ENCODE peak calls at places on chromosomes 4 and X, in seven cellular contexts. V is NT2/D1, I is PC-9, Y is DND-41, H is IMR-90, C is right cardiac atrium, Z is GM23338. U is an unnamed sample. For H3K4me1, the result is how much of the 10 kb centered on the place peaks cover.

GRCh38 chrX:41442824-41443560 is 4.2 kb upstream of the NYX start:
- DNase-seq in V (no peak), I (no peak), C (peak), Z (peak), H (no peak), Y (no peak), U (no peak)

GRCh38 chrX:18210470-18210869 is 10.2 kb downstream of the BEND2 start:
- DNase-seq in Y (no peak), H (peak), V (no peak), Z (peak), I (no peak), C (no peak), U (no peak)

GRCh38 chr4:81255524-81255923 is 40.5 kb upstream of the PRKG2 start:
- DNase-seq in C (no peak), I (no peak), Y (no peak), V (no peak), H (peak), Z (no peak), U (no peak)

GRCh38 chr4:14096406-14096965 is 469.0 kb upstream of the BOD1L1 start:
- DNase-seq in I (no peak), H (peak), Z (no peak), V (no peak), C (no peak), Y (no peak), U (no peak)

GRCh38 chr4:143407475-143407874 is 70.8 kb downstream of the GAB1 start:
- DNase-seq in Y (no peak), H (no peak), Z (no peak), C (no peak), I (no peak), V (no peak), U (no peak)

GRCh38 chr4:74659576-74660411 is 134.5 kb downstream of the BTC start:
- DNase-seq in H (peak), V (no peak), Y (no peak), Z (no peak), C (no peak), I (peak), U (peak)

GRCh38 chr4:22574880-22575279 is 59.0 kb upstream of the ADGRA3 start:
- DNase-seq in I (no peak), Y (no peak), C (no peak), V (no peak), H (no peak), Z (no peak), U (no peak)

GRCh38 chrX:133448512-133449076 is 33.3 kb upstream of the GPC4 start:
- DNase-seq in I (no peak), Y (no peak), V (no peak), C (no peak), H (no peak), Z (peak), U (no peak)

GRCh38 chrX:40105791-40106676 is 8.3 kb upstream of the BCOR start:
- DNase-seq in Y (peak), H (no peak), I (no peak), C (peak), Z (peak), V (no peak), U (no peak)

GRCh38 chrX:17298564-17298963 is 76.4 kb upstream of the NHS start:
- DNase-seq in Z (no peak), V (no peak), H (no peak), Y (no peak), I (no peak), C (no peak), U (no peak)

GRCh38 chr4:157768419-157768818 is 404.4 kb downstream of the GASK1B start:
- DNase-seq in H (no peak), Y (no peak), Z (no peak), I (no peak), C (no peak), V (no peak), U (no peak)

GRCh38 chr4:183344523-183345255 is 22.5 kb upstream of the CLDN24 start:
- DNase-seq in I (no peak), V (no peak), Y (no peak), H (no peak), Z (no peak), C (no peak), U (no peak)

GRCh38 chr4:87863486-87863885 is 30.7 kb downstream of the MEPE start:
- DNase-seq in Z (peak), Y (no peak), C (no peak), H (no peak), I (no peak), V (no peak), U (no peak)
- H3K4me1 ChIP-seq in Z (under half), Y (under half), C (under half), H (under half), I (under half), V (under half), U (under half)

DNA sequence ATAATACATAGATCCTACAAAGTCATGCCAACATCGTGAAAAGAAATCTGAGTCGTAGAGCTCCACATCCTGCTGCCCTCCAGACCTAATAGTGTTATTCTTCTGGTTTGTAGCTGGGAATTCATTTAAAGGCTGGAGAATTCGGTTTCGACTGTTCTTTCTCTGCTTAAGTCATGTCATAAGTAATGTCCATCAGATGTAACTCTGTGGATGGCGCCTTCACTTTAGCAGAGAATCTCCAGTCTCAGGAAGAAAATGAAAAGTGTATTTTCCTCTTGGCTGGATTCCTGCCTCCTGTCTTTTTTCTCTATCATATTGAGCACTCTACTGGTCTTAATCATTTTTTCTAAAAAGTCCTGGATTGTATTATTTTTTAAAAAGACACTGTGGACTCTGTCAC is 117.0 kb downstream of the PALLD start:
- DNase-seq in Z (no peak), V (no peak), Y (no peak), H (no peak), C (no peak), I (no peak), U (no peak)
- H3K4me1 ChIP-seq in Z (under half), V (under half), Y (under half), H (under half), C (under half), I (under half), U (under half)

GRCh38 chr4:147736458-147736857 is 4.6 kb downstream of the ARHGAP10 start:
- DNase-seq in Z (peak), I (peak), Y (no peak), H (peak), V (no peak), C (no peak), U (no peak)
- H3K4me1 ChIP-seq in Z (under half), I (under half), Y (under half), H (under half), V (under half), C (under half), U (under half)

GRCh38 chr4:15784959-15785634 is 7.0 kb downstream of the CD38 start:
- DNase-seq in Z (no peak), I (no peak), Y (no peak), V (no peak), C (no peak), H (no peak), U (no peak)
- H3K4me1 ChIP-seq in Z (under half), I (under half), Y (half or more), V (under half), C (under half), H (under half), U (under half)

GRCh38 chr4:41571422-41571821 is 33.5 kb downstream of the LIMCH1 start:
- DNase-seq in H (no peak), Y (no peak), C (no peak), Z (no peak), V (no peak), I (no peak), U (no peak)
- H3K4me1 ChIP-seq in H (under half), Y (under half), C (under half), Z (under half), V (under half), I (under half), U (under half)

DNA sequence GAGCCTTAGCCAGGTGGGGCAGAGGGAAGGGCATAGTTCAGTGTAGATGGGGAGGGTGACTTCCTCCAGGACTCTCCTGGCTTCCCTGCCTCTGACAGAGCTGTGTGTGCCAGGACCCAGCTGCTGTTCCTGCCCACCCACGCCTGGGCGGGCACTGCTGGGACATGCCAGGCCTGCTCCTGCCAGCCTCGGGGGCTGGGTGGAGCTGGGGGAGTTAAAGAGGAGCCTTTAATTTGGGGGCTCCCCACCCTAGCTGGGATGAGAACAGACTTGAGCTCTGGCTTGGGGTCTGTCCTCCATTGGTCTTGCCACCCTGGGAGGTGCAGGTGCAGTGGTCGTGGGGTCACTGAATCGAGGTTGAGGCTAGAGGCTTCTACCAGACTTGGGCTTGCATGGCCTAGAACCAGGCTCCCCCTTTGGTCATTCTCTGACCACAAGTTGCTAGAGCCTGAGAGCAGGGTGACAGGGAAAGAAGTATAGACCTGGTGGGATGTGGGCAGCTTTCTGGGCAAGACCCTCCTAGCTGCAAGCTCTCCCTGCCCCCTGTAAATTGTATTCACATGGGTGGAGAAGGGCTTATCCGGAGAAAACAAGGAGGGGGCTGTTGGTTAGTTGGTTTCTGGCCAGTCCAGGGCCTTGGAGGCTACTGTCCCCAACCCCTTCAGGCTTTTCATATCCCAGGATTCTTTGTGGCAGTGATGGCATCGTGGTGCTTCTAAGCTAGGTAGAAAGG is 5.7 kb downstream of the EFNB1 start:
- DNase-seq in H (no peak), C (no peak), V (no peak), Y (no peak), Z (no peak), I (no peak), U (no peak)
- H3K4me1 ChIP-seq in H (under half), C (under half), V (under half), Y (under half), Z (under half), I (under half), U (under half)

GRCh38 chr4:98573791-98574190 is 84.6 kb downstream of the TSPAN5 start:
- DNase-seq in Z (no peak), V (no peak), C (no peak), I (peak), H (no peak), Y (no peak), U (no peak)

GRCh38 chr4:98571161-98571786 is 87.1 kb downstream of the TSPAN5 start:
- DNase-seq in C (no peak), H (no peak), Y (no peak), I (no peak), Z (no peak), V (no peak), U (no peak)

GRCh38 chr4:98574816-98575215 is 83.6 kb downstream of the TSPAN5 start:
- DNase-seq in Z (no peak), H (no peak), Y (no peak), C (no peak), I (no peak), V (no peak), U (no peak)

GRCh38 chr4:98570160-98570797 is 88.1 kb downstream of the TSPAN5 start:
- DNase-seq in I (no peak), V (no peak), H (no peak), Z (no peak), Y (no peak), C (no peak), U (no peak)

GRCh38 chr4:98572697-98573096 is 85.7 kb downstream of the TSPAN5 start:
- DNase-seq in Z (no peak), H (no peak), I (peak), C (no peak), V (no peak), Y (no peak), U (no peak)
- H3K4me1 ChIP-seq in Z (under half), H (under half), I (under half), C (under half), V (under half), Y (under half), U (under half)

GRCh38 chr4:33941854-33942253 is 2302.5 kb downstream of the ARAP2 start:
- DNase-seq in Z (no peak), I (no peak), V (no peak), H (no peak), Y (no peak), C (no peak), U (no peak)
- H3K4me1 ChIP-seq in Z (under half), I (under half), V (under half), H (under half), Y (under half), C (under half), U (under half)

GRCh38 chr4:152998861-152999260 is 62.7 kb downstream of the FHDC1 start:
- DNase-seq in H (no peak), Z (no peak), I (no peak), C (no peak), Y (no peak), V (no peak), U (no peak)
- H3K4me1 ChIP-seq in H (under half), Z (under half), I (under half), C (under half), Y (under half), V (under half), U (under half)

U was measured in Panc1.